ENCODE peak calls at places on chromosomes 13 and 19, in nine cellular contexts. Q is breast epithelium, U is sigmoid colon, Z is H1, L is transverse colon, N is suprapubic skin, Y is HCT116, B is upper lobe of left lung, A is stomach. R is an unnamed sample.

GRCh38 chr13:113584870-113585671 is 518 bp downstream of the TFDP1 start:
- DNase-seq in L (peak), A (peak), U (peak), B (peak), Q (no peak), N (peak), Y (no peak), Z (peak), R (peak)

GRCh38 chr13:97810152-97810551 is 143.3 kb upstream of the IPO5 start:
- DNase-seq in A (no peak), U (no peak), N (no peak), Z (no peak), Q (no peak), L (no peak), Y (peak), B (no peak), R (no peak)

GRCh38 chr13:71602327-71602726 is 264.7 kb downstream of the DACH1 start:
- DNase-seq in L (no peak), Q (no peak), A (no peak), Y (no peak), U (no peak), N (no peak), Z (no peak), B (no peak), R (no peak)

GRCh38 chr19:16654151-16654550 is 5.8 kb downstream of the SMIM7 start:
- DNase-seq in L (no peak), Z (no peak), N (no peak), U (no peak), A (no peak), Y (peak), Q (no peak), B (no peak), R (no peak)

GRCh38 chr19:17902701-17903100 is 30.1 kb upstream of the CCDC124 start:
- DNase-seq in N (no peak), Z (no peak), A (no peak), U (no peak), Q (no peak), B (no peak), Y (no peak), L (no peak), R (no peak)

GRCh38 chr19:30791116-30791515 is 418.9 kb downstream of the ZNF536 start:
- DNase-seq in Q (no peak), L (no peak), U (no peak), B (peak), Y (no peak), A (no peak), N (no peak), Z (peak), R (no peak)

GRCh38 chr13:99314640-99315176 is 7.5 kb upstream of the GPR183 start:
- DNase-seq in L (no peak), Y (peak), U (no peak), Q (no peak), Z (no peak), B (no peak), A (no peak), N (no peak), R (no peak)

GRCh38 chr13:46317120-46317519 is 69.9 kb downstream of the RUBCNL start:
- DNase-seq in U (no peak), Q (no peak), L (no peak), A (no peak), Z (no peak), Y (no peak), B (no peak), N (no peak), R (no peak)

GRCh38 chr13:113947321-113948033 is 26.4 kb downstream of the C13orf46 start:
- DNase-seq in L (peak), Q (peak), N (peak), Z (no peak), A (peak), B (peak), U (no peak), Y (peak), R (no peak)

GRCh38 chr13:88948501-88948900 is 1277.3 kb downstream of the SLITRK5 start:
- DNase-seq in Z (no peak), L (no peak), U (no peak), N (no peak), B (no peak), Q (peak), Y (no peak), A (no peak), R (no peak)

GRCh38 chr13:106145070-106145469 is 390.4 kb downstream of the EFNB2 start:
- DNase-seq in Y (no peak), L (no peak), U (no peak), N (no peak), Q (no peak), B (no peak), A (no peak), Z (no peak), R (no peak)

GRCh38 chr13:106140476-106140875 is 395.0 kb downstream of the EFNB2 start:
- DNase-seq in B (no peak), Z (no peak), A (no peak), L (no peak), N (no peak), Q (no peak), Y (no peak), U (no peak), R (no peak)

GRCh38 chr13:106143392-106143791 is 392.1 kb downstream of the EFNB2 start:
- DNase-seq in N (no peak), U (no peak), L (no peak), B (no peak), Q (no peak), Y (no peak), A (no peak), Z (no peak), R (no peak)

GRCh38 chr13:106145997-106146864 is 389.2 kb downstream of the EFNB2 start:
- DNase-seq in Q (no peak), L (peak), B (no peak), N (no peak), U (no peak), A (no peak), Z (no peak), Y (no peak), R (no peak)

DNA sequence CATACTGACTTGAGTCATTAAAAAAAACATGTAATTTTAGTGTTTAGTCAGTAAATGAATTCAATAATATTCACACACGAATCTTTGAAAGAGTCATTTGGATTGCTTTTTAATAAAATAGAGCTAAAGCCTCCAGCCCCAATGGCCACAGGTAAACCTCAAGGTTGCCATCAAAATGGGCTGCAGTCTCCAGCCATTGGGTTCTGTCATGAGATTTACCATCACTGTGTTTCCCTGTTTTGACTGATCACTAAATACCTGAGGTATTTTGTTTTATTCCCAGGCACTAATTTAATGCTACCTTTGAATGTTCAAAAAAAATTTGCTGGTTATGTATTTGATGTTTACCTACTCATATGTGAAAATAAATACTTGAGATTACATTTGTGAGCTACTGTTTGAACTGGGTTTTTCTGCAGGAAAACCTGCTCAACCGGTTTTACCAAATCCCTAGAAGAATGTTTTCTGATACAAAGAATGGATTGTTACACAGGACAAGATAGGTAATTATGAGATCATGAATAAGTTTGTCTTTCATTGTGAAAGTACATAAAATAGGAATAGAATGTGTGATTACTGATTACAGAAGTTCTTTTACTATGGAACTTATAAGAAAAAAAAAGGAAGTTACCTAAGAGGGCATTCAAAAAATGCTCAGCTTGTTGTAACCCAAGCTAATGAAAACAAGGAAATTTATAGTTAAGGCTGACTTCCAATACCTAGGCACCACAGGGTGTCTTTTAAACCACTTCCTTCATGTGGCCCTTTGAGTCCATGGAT is 391.3 kb downstream of the EFNB2 start:
- DNase-seq in Z (no peak), L (no peak), A (peak), Y (peak), U (no peak), Q (no peak), B (no peak), N (no peak), R (no peak)
- TF ChIP-seq POLR2AphosphoS5 in Z (no peak), L (no peak), A (peak), Y (peak), U (no peak), Q (no peak), B (no peak), N (no peak), R (no peak)

GRCh38 chr19:11989112-11989456 is 24.2 kb downstream of the ZNF763 start:
- DNase-seq in L (no peak), Q (no peak), A (no peak), Y (no peak), B (no peak), U (no peak), Z (no peak), N (no peak), R (no peak)

GRCh38 chr19:11986754-11987153 is 21.9 kb downstream of the ZNF763 start:
- DNase-seq in Q (no peak), L (no peak), A (no peak), Z (no peak), U (no peak), B (no peak), Y (no peak), N (no peak), R (no peak)

GRCh38 chr19:11984986-11985385 is 20.1 kb downstream of the ZNF763 start:
- DNase-seq in B (peak), Y (no peak), A (no peak), Z (peak), N (no peak), L (no peak), Q (no peak), U (no peak), R (no peak)

GRCh38 chr19:11982526-11982925 is 17.7 kb downstream of the ZNF763 start:
- DNase-seq in Q (no peak), Z (no peak), U (no peak), L (no peak), A (no peak), N (no peak), B (no peak), Y (no peak), R (no peak)

GRCh38 chr19:11987405-11988231 is 22.8 kb downstream of the ZNF763 start:
- DNase-seq in U (peak), A (peak), L (peak), Q (peak), B (peak), Y (peak), Z (peak), N (peak), R (peak)
- TF ChIP-seq POLR2A in U (peak), A (peak), L (peak), Q (no peak), B (peak), Y (no peak), Z (peak), N (peak), R (peak)

GRCh38 chr13:84567848-84568247 is 685.6 kb upstream of the SLITRK1 start:
- DNase-seq in Y (no peak), A (no peak), Z (no peak), L (no peak), N (no peak), Q (no peak), B (no peak), U (no peak), R (no peak)
- TF ChIP-seq POLR2AphosphoS5 in Y (no peak), A (no peak), Z (no peak), L (no peak), N (no peak), Q (no peak), B (no peak), U (no peak), R (no peak)

GRCh38 chr19:14689598-14690503 is at the start of gene ZNF333:
- DNase-seq in L (peak), U (peak), B (peak), Z (peak), N (peak), Y (peak), A (peak), Q (peak), R (peak)
- TF ChIP-seq POLR2A in L (peak), U (no peak), B (no peak), Z (peak), N (peak), Y (peak), A (no peak), Q (no peak), R (peak)

DNA sequence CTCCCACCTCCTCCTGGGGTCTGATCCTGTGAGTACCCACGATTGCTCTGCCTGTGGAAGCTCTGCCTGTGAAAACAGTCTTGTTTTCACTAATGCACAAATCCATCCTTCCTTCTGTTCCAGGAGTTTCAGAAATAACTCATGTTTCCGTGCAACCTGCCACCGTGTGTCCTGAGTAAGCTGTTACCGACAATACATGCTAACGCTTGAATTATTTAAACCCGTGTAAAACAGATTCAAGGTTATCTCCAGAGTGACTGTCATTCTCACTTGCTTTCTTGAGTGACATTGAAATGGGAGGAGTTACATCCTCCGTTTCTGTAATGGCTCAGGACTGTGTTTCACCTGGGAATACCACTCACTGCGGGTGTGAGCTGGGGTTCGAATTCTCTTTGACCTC is 24.9 kb downstream of the GPR12 start:
- DNase-seq in N (no peak), U (no peak), B (no peak), A (no peak), Z (no peak), Y (no peak), Q (no peak), L (no peak), R (no peak)
- TF ChIP-seq POLR2AphosphoS5 in N (no peak), U (no peak), B (no peak), A (no peak), Z (no peak), Y (no peak), Q (no peak), L (no peak), R (no peak)